ENCODE peak calls at places on chromosomes 2 and 18, in six cellular contexts. Q, T, R, K, U and Y are unnamed samples.
A peak's percentile ranks its signal among the peaks of the same experiment; 100 is the strongest.

GRCh38 chr2:218129756-218130155 is 3.9 kb downstream of the CXCR2 start:
- DNase-seq in K (no peak), U (no peak), R (no peak), Q (no peak), T (no peak), Y (no peak)

GRCh38 chr2:30690126-30690561 is 117.1 kb downstream of the CAPN13 start:
- DNase-seq in T (no peak), K (no peak), R (no peak), U (no peak), Q (no peak), Y (no peak)

GRCh38 chr2:216388046-216388884 is 16.0 kb upstream of the MARCHF4 start:
- DNase-seq in R (no peak), Q (no peak), T (no peak), U (no peak), K (no peak), Y (no peak)

GRCh38 chr2:30155202-30155601 is 8.4 kb downstream of the YPEL5 start:
- DNase-seq in R (no peak), K (no peak), T (peak; percentile 21), U (no peak), Q (no peak), Y (no peak)

GRCh38 chr2:40511661-40512213 is 59.8 kb upstream of the SLC8A1 start:
- DNase-seq in K (no peak), T (peak; percentile 97), Q (no peak), R (no peak), U (no peak), Y (no peak)

GRCh38 chr2:197453914-197454398 is 604 bp downstream of the COQ10B start:
- DNase-seq in R (no peak), Q (no peak), K (no peak), U (peak; percentile 69), T (peak; percentile 94), Y (peak; percentile 53)

GRCh38 chr2:200306969-200307811 is 697 bp downstream of the SPATS2L start:
- DNase-seq in R (peak; percentile 8), T (peak; percentile 37), Q (peak; percentile 19), U (no peak), K (peak; percentile 15), Y (peak; percentile 18)

GRCh38 chr18:80009661-80010550 is 21.5 kb upstream of the TXNL4A start:
- DNase-seq in U (peak; percentile 43), Q (no peak), T (peak; percentile 97), R (no peak), K (peak; percentile 17), Y (peak; percentile 69)

GRCh38 chr2:124316875-124317605 is 292.0 kb downstream of the CNTNAP5 start:
- DNase-seq in Q (no peak), U (no peak), T (peak; percentile 17), R (no peak), K (no peak), Y (no peak)

GRCh38 chr2:26000561-26001211 is 18.4 kb upstream of the KIF3C start:
- DNase-seq in U (no peak), R (no peak), Q (no peak), T (no peak), K (no peak), Y (peak; percentile 77)

GRCh38 chr2:129575880-129576279 is 403.6 kb upstream of the RAB6C start:
- DNase-seq in Q (no peak), T (no peak), U (no peak), K (no peak), R (no peak), Y (no peak)

GRCh38 chr18:7750966-7751365 is 183.8 kb downstream of the PTPRM start:
- DNase-seq in U (no peak), Q (no peak), T (no peak), K (no peak), R (no peak), Y (no peak)

GRCh38 chr2:42931818-42932195 is 139.4 kb upstream of the HAAO start:
- DNase-seq in U (no peak), K (no peak), R (no peak), T (no peak), Q (no peak), Y (no peak)

GRCh38 chr2:241724259-241724974 is 10.0 kb upstream of the D2HGDH start:
- DNase-seq in U (no peak), Q (no peak), T (no peak), R (no peak), K (no peak), Y (no peak)

GRCh38 chr2:145687445-145688104 is 1167.7 kb upstream of the ZEB2 start:
- DNase-seq in R (no peak), Q (no peak), T (peak; percentile 24), K (no peak), U (no peak), Y (no peak)

GRCh38 chr2:60337142-60337497 is 216.3 kb downstream of the BCL11A start:
- DNase-seq in Q (no peak), K (no peak), T (no peak), U (no peak), R (no peak), Y (no peak)

GRCh38 chr2:78423631-78424030 is 601.9 kb upstream of the REG3G start:
- DNase-seq in T (no peak), Q (no peak), U (no peak), K (no peak), R (no peak), Y (no peak)

GRCh38 chr2:88751770-88752169 is 60.3 kb downstream of the RPIA start:
- DNase-seq in U (no peak), Q (no peak), K (no peak), R (no peak), T (no peak), Y (no peak)

GRCh38 chr18:54215069-54215468 is 9.4 kb downstream of the MBD2 start:
- DNase-seq in K (no peak), T (peak; percentile 73), R (no peak), Q (no peak), U (no peak), Y (no peak)

GRCh38 chr2:179031731-179032408 is 18.1 kb downstream of the CCDC141 start:
- DNase-seq in R (no peak), K (no peak), U (no peak), Q (no peak), T (peak; percentile 4), Y (no peak)

GRCh38 chr18:32461704-32462272 is 8.9 kb downstream of the GAREM1 start:
- DNase-seq in T (no peak), R (no peak), U (no peak), Q (no peak), K (no peak), Y (no peak)

GRCh38 chr18:57498857-57499256 is 63.7 kb downstream of the ONECUT2 start:
- DNase-seq in K (no peak), R (no peak), U (no peak), T (no peak), Q (no peak), Y (no peak)

GRCh38 chr18:22840606-22841144 is 92.5 kb upstream of the RBBP8 start:
- DNase-seq in Q (no peak), R (no peak), U (no peak), K (no peak), T (no peak), Y (no peak)

GRCh38 chr18:78619854-78620253 is 359.8 kb upstream of the SALL3 start:
- DNase-seq in R (no peak), T (no peak), U (no peak), Q (no peak), K (no peak), Y (no peak)

GRCh38 chr18:67232406-67232805 is 284.1 kb downstream of the DSEL start:
- DNase-seq in R (no peak), U (no peak), Q (no peak), T (peak; percentile 98), K (no peak), Y (peak; percentile 12)

GRCh38 chr2:148240838-148241237 is 219.9 kb downstream of the MBD5 start:
- DNase-seq in K (no peak), T (no peak), Q (no peak), U (no peak), R (no peak), Y (no peak)

GRCh38 chr18:46770708-46771107 is 13.9 kb upstream of the ST8SIA5 start:
- DNase-seq in R (no peak), T (no peak), U (no peak), K (no peak), Q (no peak), Y (no peak)

GRCh38 chr2:143429932-143430331 is 300.7 kb downstream of the ARHGAP15 start:
- DNase-seq in R (no peak), Q (no peak), K (no peak), U (no peak), T (peak; percentile 57), Y (no peak)

GRCh38 chr2:182744490-182744889 is 28.4 kb downstream of the DNAJC10 start:
- DNase-seq in R (no peak), T (peak; percentile 45), Q (no peak), U (no peak), K (no peak), Y (no peak)

GRCh38 chr2:120566331-120567035 is 169.2 kb upstream of the GLI2 start:
- DNase-seq in U (peak; percentile 83), T (peak; percentile 93), K (no peak), R (no peak), Q (peak; percentile 81), Y (no peak)

GRCh38 chr2:24816884-24817283 is 23.7 kb downstream of the CENPO start:
- DNase-seq in Q (no peak), R (no peak), K (no peak), T (peak; percentile 90), U (peak; percentile 68), Y (no peak)

GRCh38 chr2:67872481-67872880 is 190.3 kb downstream of the C1D start:
- DNase-seq in Q (no peak), U (no peak), T (no peak), R (no peak), K (no peak), Y (no peak)

GRCh38 chr2:25009954-25010353 is 31.9 kb upstream of the EFR3B start:
- DNase-seq in T (no peak), U (no peak), Q (no peak), R (no peak), K (no peak), Y (no peak)

GRCh38 chr2:49248506-49248905 is 94.2 kb upstream of the FSHR start:
- DNase-seq in U (peak; percentile 30), K (peak; percentile 11), T (peak; percentile 98), Q (no peak), R (no peak), Y (peak; percentile 36)

GRCh38 chr2:121662651-121663050 is 13.4 kb upstream of the CLASP1 start:
- DNase-seq in T (no peak), Q (no peak), K (no peak), U (no peak), R (no peak), Y (no peak)

GRCh38 chr2:235511187-235511661 is 17.4 kb downstream of the AGAP1 start:
- DNase-seq in Q (no peak), T (peak; percentile 68), U (peak; percentile 90), K (no peak), R (no peak), Y (peak; percentile 87)

GRCh38 chr2:43180901-43181300 is 45.5 kb downstream of the ZFP36L2 start:
- DNase-seq in Q (no peak), R (no peak), T (no peak), K (no peak), U (no peak), Y (no peak)

GRCh38 chr2:117631546-117631945 is 182.9 kb upstream of the DDX18 start:
- DNase-seq in Q (no peak), R (no peak), K (no peak), T (no peak), U (no peak), Y (no peak)

GRCh38 chr18:49520661-49521145 is 33.7 kb upstream of the C18orf32 start:
- DNase-seq in R (no peak), K (no peak), U (no peak), T (peak; percentile 59), Q (no peak), Y (no peak)

GRCh38 chr18:27921392-27921791 is 255.5 kb downstream of the CDH2 start:
- DNase-seq in K (no peak), U (peak; percentile 14), R (no peak), Q (no peak), T (no peak), Y (no peak)